ENCODE peak calls at places on chromosome 18, in eight cellular contexts. B is activated CD8-positive, alpha-beta memory T cell treated with anti-CD3 and anti-CD28 coated beads for 48 hours; R is effector memory CD8-positive, alpha-beta T cell; U is nucleus accumbens; J is activated T-helper 1 cell treated with anti-CD3 and anti-CD28 coated beads, Interleukin-2, amount 50 U/mL, for 16 hours; H is T-helper 17 cell; K is hippocampal formation; A is coronary artery. C is an unnamed sample.

GRCh38 chr18:48878471-48878870 is 72.3 kb downstream of the SMAD7 start:
- DNase-seq in B (no peak), R (no peak), U (no peak), J (no peak), H (no peak), K (no peak), A (no peak), C (no peak)

GRCh38 chr18:42814618-42815017 is 300.9 kb downstream of the RIT2 start:
- DNase-seq in B (no peak), R (no peak), U (no peak), J (no peak), H (no peak), K (no peak), A (no peak), C (no peak)

GRCh38 chr18:62616331-62616805 is 93.5 kb downstream of the ZCCHC2 start:
- DNase-seq in B (no peak), R (no peak), U (no peak), J (no peak), H (no peak), K (no peak), A (no peak), C (no peak)

GRCh38 chr18:901769-902168 is 2.9 kb upstream of the ADCYAP1 start:
- DNase-seq in B (no peak), R (no peak), U (no peak), J (no peak), H (no peak), K (no peak), A (no peak), C (no peak)

GRCh38 chr18:12726774-12727550 is 24.1 kb downstream of the PSMG2 start:
- DNase-seq in B (peak; percentile 57), R (peak; percentile 75), U (peak; percentile 36), J (peak; percentile 17), H (peak; percentile 26), K (peak; percentile 48), A (no peak), C (peak; percentile 61)

GRCh38 chr18:48990497-48991298 is 39.9 kb upstream of the SMAD7 start:
- DNase-seq in B (no peak), R (no peak), U (no peak), J (no peak), H (no peak), K (no peak), A (peak; percentile 84), C (no peak)

GRCh38 chr18:8615397-8616025 is 6.3 kb downstream of the RAB12 start:
- DNase-seq in B (no peak), R (no peak), U (peak; percentile 13), J (no peak), H (no peak), K (no peak), A (no peak), C (peak; percentile 9)

GRCh38 chr18:25408294-25408693 is 56.3 kb upstream of the ZNF521 start:
- DNase-seq in B (no peak), R (no peak), U (no peak), J (no peak), H (no peak), K (no peak), A (no peak), C (no peak)

GRCh38 chr18:24992491-24992890 is 359.5 kb downstream of the ZNF521 start:
- DNase-seq in B (no peak), R (no peak), U (no peak), J (no peak), H (no peak), K (no peak), A (no peak), C (no peak)

GRCh38 chr18:78402440-78402839 is 577.2 kb upstream of the SALL3 start:
- DNase-seq in B (no peak), R (no peak), U (no peak), J (no peak), H (no peak), K (no peak), A (no peak), C (no peak)

C was measured in HEK293T.